ENCODE peak calls at places on chromosome 16, in eight cellular contexts. A, F, N, T, K, S, V and W are unnamed samples.

GRCh38 chr16:66507731-66508239 is 42.1 kb downstream of the TK2 start:
- DNase-seq in S (no peak), K (peak), V (no peak), T (no peak), N (no peak), A (no peak), F (no peak), W (no peak)

GRCh38 chr16:58148526-58148925 is 19.3 kb upstream of the CFAP20 start:
- DNase-seq in T (no peak), V (no peak), S (no peak), N (no peak), F (no peak), A (no peak), K (no peak), W (no peak)

GRCh38 chr16:56281256-56281805 is 90.0 kb downstream of the GNAO1 start:
- DNase-seq in T (peak), V (no peak), F (no peak), A (peak), N (no peak), K (no peak), S (no peak), W (no peak)

GRCh38 chr16:15672514-15673167 is 22.6 kb downstream of the NDE1 start:
- DNase-seq in A (no peak), T (peak), S (peak), F (peak), K (peak), N (peak), V (peak), W (peak)

GRCh38 chr16:75000481-75001081 is 1.8 kb downstream of the ZNRF1 start:
- DNase-seq in F (no peak), N (no peak), K (no peak), A (peak), S (no peak), V (no peak), T (peak), W (no peak)

GRCh38 chr16:27769561-27770222 is 219.7 kb downstream of the KATNIP start:
- DNase-seq in T (peak), N (no peak), S (no peak), A (no peak), K (no peak), V (peak), F (no peak), W (no peak)

GRCh38 chr16:67804853-67805542 is 1.4 kb downstream of the RANBP10 start:
- DNase-seq in N (no peak), F (no peak), S (no peak), K (no peak), V (no peak), A (no peak), T (no peak), W (no peak)

GRCh38 chr16:89574681-89575246 is 794 bp upstream of the CPNE7 start:
- DNase-seq in S (no peak), V (peak), A (no peak), F (peak), N (no peak), T (peak), K (no peak), W (peak)

GRCh38 chr16:88815227-88815626 is 3.5 kb upstream of the APRT start:
- DNase-seq in K (no peak), S (no peak), F (no peak), T (no peak), A (no peak), V (no peak), N (no peak), W (no peak)

GRCh38 chr16:3454631-3455147 is 11.2 kb downstream of the NAA60 start:
- DNase-seq in S (no peak), T (no peak), A (peak), K (no peak), N (no peak), F (no peak), V (no peak), W (no peak)

GRCh38 chr16:11618107-11618717 is 31.5 kb upstream of the LITAF start:
- DNase-seq in K (no peak), A (no peak), N (no peak), S (no peak), T (no peak), V (no peak), F (no peak), W (no peak)

GRCh38 chr16:57202095-57202886 is 16.2 kb downstream of the RSPRY1 start:
- DNase-seq in A (no peak), S (no peak), F (no peak), V (no peak), N (no peak), K (no peak), T (no peak), W (no peak)

GRCh38 chr16:57998484-57998883 is 2.0 kb downstream of the ZNF319 start:
- DNase-seq in S (no peak), V (peak), K (no peak), A (no peak), N (no peak), F (peak), T (peak), W (no peak)

GRCh38 chr16:19753815-19754643 is 36.0 kb downstream of the IQCK start:
- DNase-seq in T (peak), S (peak), F (no peak), K (no peak), A (no peak), V (no peak), N (no peak), W (no peak)

GRCh38 chr16:2707368-2708289 is 12.4 kb downstream of the PRSS27 start:
- DNase-seq in T (no peak), A (no peak), F (no peak), V (no peak), S (no peak), N (no peak), K (no peak), W (no peak)

GRCh38 chr16:54927125-54928015 is 3.3 kb upstream of the IRX5 start:
- DNase-seq in T (no peak), A (peak), V (no peak), N (no peak), K (no peak), S (no peak), F (no peak), W (no peak)

GRCh38 chr16:54930034-54930938 is at the start of gene IRX5:
- DNase-seq in V (peak), N (peak), T (peak), K (peak), F (peak), A (peak), S (peak), W (peak)

GRCh38 chr16:73054131-73054496 is 6.2 kb upstream of the ZFHX3 start:
- DNase-seq in V (no peak), F (no peak), A (no peak), S (no peak), K (peak), N (no peak), T (no peak), W (no peak)

GRCh38 chr16:78437352-78437968 is 338.0 kb downstream of the WWOX start:
- DNase-seq in T (peak), N (no peak), V (no peak), S (no peak), F (no peak), A (peak), K (no peak), W (no peak)

GRCh38 chr16:85046957-85047866 is 19.6 kb downstream of the KIAA0513 start:
- DNase-seq in T (no peak), S (no peak), F (no peak), V (peak), N (no peak), K (no peak), A (no peak), W (no peak)

GRCh38 chr16:71693168-71693567 is 31.3 kb downstream of the PHLPP2 start:
- DNase-seq in F (no peak), N (no peak), A (no peak), K (no peak), V (no peak), S (no peak), T (no peak), W (no peak)

GRCh38 chr16:66004706-66005105 is 361.8 kb upstream of the CDH5 start:
- DNase-seq in A (no peak), N (no peak), K (no peak), F (no peak), T (no peak), V (no peak), S (no peak), W (peak)

GRCh38 chr16:19284207-19284606 is 1.3 kb upstream of the CLEC19A start:
- DNase-seq in K (no peak), V (peak), S (no peak), T (no peak), A (no peak), F (no peak), N (no peak), W (no peak)

GRCh38 chr16:64130140-64130539 is 991.7 kb downstream of the CDH11 start:
- DNase-seq in K (no peak), T (no peak), F (no peak), A (no peak), S (no peak), N (no peak), V (no peak), W (no peak)

GRCh38 chr16:19472487-19472886 is 49.4 kb downstream of the GDE1 start:
- DNase-seq in T (no peak), F (no peak), V (no peak), K (no peak), N (no peak), A (no peak), S (no peak), W (no peak)

GRCh38 chr16:30551781-30552180 is 6.4 kb downstream of the ZNF764 start:
- DNase-seq in N (no peak), A (no peak), T (no peak), S (no peak), K (no peak), V (peak), F (no peak), W (no peak)

GRCh38 chr16:82801361-82801760 is 174.6 kb downstream of the CDH13 start:
- DNase-seq in K (no peak), N (no peak), T (peak), V (no peak), A (no peak), S (no peak), F (no peak), W (no peak)

GRCh38 chr16:297832-298231 is 14.9 kb downstream of the PDIA2 start:
- DNase-seq in V (no peak), N (no peak), S (no peak), T (no peak), F (no peak), A (no peak), K (no peak), W (no peak)

GRCh38 chr16:1815461-1815860 is 11.2 kb downstream of the HAGH start:
- DNase-seq in V (no peak), S (no peak), T (no peak), A (no peak), K (no peak), F (no peak), N (peak), W (no peak)

GRCh38 chr16:74585846-74586392 is 21.0 kb downstream of the GLG1 start:
- DNase-seq in T (no peak), V (no peak), F (no peak), K (no peak), A (no peak), S (no peak), N (no peak), W (no peak)

GRCh38 chr16:80804061-80804450 is 342 bp downstream of the CDYL2 start:
- DNase-seq in N (no peak), F (peak), S (no peak), T (peak), V (peak), A (peak), K (no peak), W (peak)

GRCh38 chr16:46737621-46738214 is 10.4 kb downstream of the MYLK3 start:
- DNase-seq in S (no peak), A (no peak), T (no peak), V (no peak), N (no peak), K (peak), F (no peak), W (no peak)

GRCh38 chr16:24191876-24192402 is 64.2 kb upstream of the CACNG3 start:
- DNase-seq in V (no peak), A (no peak), F (no peak), K (no peak), S (no peak), T (no peak), N (no peak), W (no peak)

GRCh38 chr16:23905027-23905426 is 69.2 kb downstream of the PRKCB start:
- DNase-seq in K (peak), T (peak), A (no peak), N (no peak), V (peak), F (peak), S (peak), W (peak)

GRCh38 chr16:5066511-5066910 is 755 bp upstream of the C16orf89 start:
- DNase-seq in V (no peak), S (no peak), F (no peak), T (no peak), A (no peak), K (peak), N (no peak), W (no peak)

GRCh38 chr16:4021070-4021779 is 95.0 kb downstream of the ADCY9 start:
- DNase-seq in T (no peak), A (peak), V (peak), K (no peak), S (no peak), F (no peak), N (no peak), W (no peak)